ENCODE peak calls at places on chromosomes 11 and 22, in five cellular contexts. X is heart left ventricle, F is lung, J is Calu3, Y is B cell. W is an unnamed sample.

GRCh38 chr11:66189031-66189745 is 79.3 kb upstream of the RAB1B start:
- DNase-seq in X (no peak), F (no peak), J (no peak), Y (no peak), W (no peak)

GRCh38 chr22:32985899-32986772 is 72.0 kb downstream of the SYN3 start:
- DNase-seq in X (peak; percentile 74), F (peak; percentile 76), J (peak; percentile 79), Y (peak; percentile 40), W (peak; percentile 43)

GRCh38 chr11:69337211-69337721 is 43.3 kb downstream of the MYEOV start:
- DNase-seq in X (no peak), F (no peak), J (peak; percentile 12), Y (no peak), W (no peak)

GRCh38 chr22:33789690-33790253 is 130.5 kb downstream of the LARGE1 start:
- DNase-seq in X (no peak), F (no peak), J (no peak), Y (no peak), W (no peak)

GRCh38 chr11:68266936-68267880 is 4.6 kb downstream of the C11orf24 start:
- DNase-seq in X (no peak), F (no peak), J (no peak), Y (no peak), W (no peak)

GRCh38 chr11:117097567-117098268 is 510 bp downstream of the SIK3 start:
- DNase-seq in X (peak; percentile 38), F (peak; percentile 44), J (peak; percentile 18), Y (peak; percentile 64), W (no peak)

GRCh38 chr11:66479741-66480115 is 506 bp upstream of the DPP3 start:
- DNase-seq in X (no peak), F (no peak), J (no peak), Y (no peak), W (no peak)

GRCh38 chr11:103700605-103701004 is 335.8 kb upstream of the DDI1 start:
- DNase-seq in X (no peak), F (no peak), J (no peak), Y (no peak), W (peak; percentile 72)

GRCh38 chr22:38505595-38506117 is 455 bp downstream of the DDX17 start:
- DNase-seq in X (peak; percentile 86), F (peak; percentile 66), J (peak; percentile 65), Y (peak; percentile 78), W (no peak)

GRCh38 chr11:96990934-96991333 is 601.1 kb downstream of the JRKL start:
- DNase-seq in X (no peak), F (no peak), J (no peak), Y (no peak), W (no peak)

GRCh38 chr22:45318558-45319318 is 9.0 kb downstream of the FAM118A start:
- DNase-seq in X (no peak), F (no peak), J (no peak), Y (peak; percentile 41), W (peak; percentile 4)

GRCh38 chr11:125101596-125101995 is 9.8 kb downstream of the TMEM218 start:
- DNase-seq in X (no peak), F (no peak), J (no peak), Y (no peak), W (no peak)

GRCh38 chr22:35648066-35649025 is at the start of gene APOL6:
- DNase-seq in X (no peak), F (peak; percentile 59), J (peak; percentile 37), Y (peak; percentile 61), W (no peak)

GRCh38 chr11:8036002-8036802 is 44.8 kb upstream of the TUB start:
- DNase-seq in X (no peak), F (peak; percentile 21), J (no peak), Y (no peak), W (no peak)

GRCh38 chr22:42289671-42290269 is 19.3 kb upstream of the TCF20 start:
- DNase-seq in X (no peak), F (no peak), J (no peak), Y (no peak), W (no peak)

GRCh38 chr11:13216019-13217006 is 61.3 kb upstream of the BMAL1 start:
- DNase-seq in X (peak; percentile 33), F (no peak), J (peak; percentile 79), Y (no peak), W (peak; percentile 90)

GRCh38 chr11:79045018-79045787 is 395.6 kb downstream of the TENM4 start:
- DNase-seq in X (no peak), F (no peak), J (no peak), Y (no peak), W (no peak)

GRCh38 chr11:102771351-102771750 is 9.1 kb downstream of the MMP10 start:
- DNase-seq in X (no peak), F (no peak), J (no peak), Y (no peak), W (no peak)

GRCh38 chr22:33635766-33636165 is 284.5 kb downstream of the LARGE1 start:
- DNase-seq in X (no peak), F (no peak), J (no peak), Y (no peak), W (no peak)

GRCh38 chr11:134497586-134497985 is 85.5 kb upstream of the B3GAT1 start:
- DNase-seq in X (no peak), F (no peak), J (no peak), Y (no peak), W (no peak)

GRCh38 chr11:29227816-29228215 is 789.0 kb downstream of the KCNA4 start:
- DNase-seq in X (no peak), F (no peak), J (no peak), Y (no peak), W (no peak)

GRCh38 chr11:77322926-77323590 is 21.6 kb upstream of the GDPD4 start:
- DNase-seq in X (no peak), F (no peak), J (no peak), Y (no peak), W (no peak)

GRCh38 chr11:86039094-86039493 is 29.8 kb downstream of the PICALM start:
- DNase-seq in X (no peak), F (no peak), J (no peak), Y (no peak), W (no peak)

GRCh38 chr11:44633641-44634040 is 68.2 kb downstream of the CD82 start:
- DNase-seq in X (no peak), F (peak; percentile 25), J (no peak), Y (no peak), W (no peak)

GRCh38 chr11:2194877-2195755 is 23.5 kb upstream of the TH start:
- DNase-seq in X (peak; percentile 51), F (no peak), J (peak; percentile 70), Y (peak; percentile 74), W (no peak)

GRCh38 chr11:122253541-122254317 is 137.7 kb upstream of the BLID start:
- DNase-seq in X (no peak), F (no peak), J (no peak), Y (no peak), W (no peak)

GRCh38 chr11:16148301-16148787 is 208.0 kb downstream of the SOX6 start:
- DNase-seq in X (peak; percentile 26), F (no peak), J (no peak), Y (no peak), W (no peak)

GRCh38 chr22:37514526-37515051 is 4.6 kb downstream of the CARD10 start:
- DNase-seq in X (peak; percentile 21), F (no peak), J (no peak), Y (no peak), W (no peak)

GRCh38 chr11:69210660-69211035 is 54.9 kb downstream of the SMIM38 start:
- DNase-seq in X (no peak), F (no peak), J (no peak), Y (no peak), W (no peak)

GRCh38 chr11:67571443-67571842 is 12.2 kb upstream of the GSTP1 start:
- DNase-seq in X (no peak), F (no peak), J (no peak), Y (no peak), W (no peak)

GRCh38 chr22:46764779-46765485 is 2.5 kb downstream of the TBC1D22A start:
- DNase-seq in X (no peak), F (no peak), J (no peak), Y (no peak), W (no peak)

GRCh38 chr22:23289851-23290724 is 109.8 kb downstream of the BCR start:
- DNase-seq in X (peak; percentile 47), F (peak; percentile 70), J (peak; percentile 63), Y (peak; percentile 76), W (no peak)

GRCh38 chr22:50403701-50404101 is 60.6 kb downstream of the PPP6R2 start:
- DNase-seq in X (peak; percentile 63), F (peak; percentile 41), J (no peak), Y (no peak), W (no peak)

GRCh38 chr11:100670140-100670539 is 16.9 kb upstream of the ARHGAP42 start:
- DNase-seq in X (no peak), F (no peak), J (no peak), Y (no peak), W (no peak)

DNA sequence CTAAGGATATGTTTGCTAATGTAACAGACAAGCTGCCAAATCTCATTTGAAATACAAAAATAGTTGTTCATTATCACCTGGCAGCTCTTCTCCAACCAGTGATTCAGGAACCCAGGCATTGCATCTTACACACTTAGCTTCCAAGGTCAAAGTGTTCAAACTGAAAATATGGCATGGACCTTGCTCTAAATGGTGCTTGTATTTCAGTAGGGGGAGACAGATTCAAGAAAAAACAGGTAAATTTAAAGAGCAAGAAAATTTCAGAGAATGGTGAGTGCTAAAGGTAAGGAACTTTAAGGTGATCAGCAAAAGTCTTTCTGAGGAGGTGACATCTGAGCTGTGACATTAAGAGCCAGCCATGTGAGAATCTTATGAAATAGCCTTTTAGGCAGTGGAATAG is 82.8 kb upstream of the E2F8 start:
- DNase-seq in X (no peak), F (no peak), J (no peak), Y (no peak), W (no peak)
- TF ChIP-seq CTCF in X (no peak), F (no peak), J (no peak), Y (no peak), W (peak; percentile 34)

GRCh38 chr22:27378994-27379393 is 422.6 kb downstream of the MN1 start:
- DNase-seq in X (no peak), F (peak; percentile 26), J (no peak), Y (no peak), W (no peak)
- TF ChIP-seq CTCF in X (no peak), F (no peak), J (no peak), Y (no peak), W (no peak)

GRCh38 chr11:113831314-113831713 is 44.1 kb downstream of the USP28 start:
- DNase-seq in X (no peak), F (no peak), J (no peak), Y (peak; percentile 28), W (no peak)

GRCh38 chr11:113833151-113833550 is 42.2 kb downstream of the USP28 start:
- DNase-seq in X (no peak), F (no peak), J (no peak), Y (no peak), W (no peak)

GRCh38 chr11:113828186-113828585 is 47.2 kb downstream of the USP28 start:
- DNase-seq in X (no peak), F (no peak), J (no peak), Y (no peak), W (no peak)
- TF ChIP-seq CTCF in X (no peak), F (no peak), J (no peak), Y (no peak), W (no peak)

GRCh38 chr22:39896313-39896996 is 2.9 kb upstream of the ENTHD1 start:
- DNase-seq in X (no peak), F (no peak), J (no peak), Y (no peak), W (no peak)
- TF ChIP-seq CTCF in X (no peak), F (no peak), J (no peak), Y (no peak), W (no peak)

GRCh38 chr11:60935676-60936442 is 11.6 kb downstream of the TMEM132A start:
- DNase-seq in X (no peak), F (no peak), J (no peak), Y (no peak), W (no peak)
- TF ChIP-seq CTCF in X (no peak), F (no peak), J (no peak), Y (no peak), W (no peak)